ENCODE peak calls at places on chromosomes 12 and 14, in eight cellular contexts. G, D, M, Z, C, Y, W and E are unnamed samples. For H3K27me3, the result is how much of the 10 kb centered on the place peaks cover.

GRCh38 chr14:85532981-85533820 is 3.3 kb downstream of the FLRT2 start:
- DNase-seq in W (peak), G (peak), M (peak), Z (no peak), D (peak), Y (peak), C (peak), E (no peak)

GRCh38 chr12:104620761-104621531 is 164.2 kb downstream of the CHST11 start:
- DNase-seq in Y (no peak), C (no peak), G (peak), Z (no peak), D (peak), W (no peak), M (no peak), E (no peak)

GRCh38 chr12:19546611-19547162 is 107.4 kb downstream of the AEBP2 start:
- DNase-seq in Y (no peak), Z (no peak), M (no peak), W (no peak), G (peak), D (no peak), C (no peak), E (no peak)

GRCh38 chr12:120835657-120836056 is 68.5 kb downstream of the SPPL3 start:
- DNase-seq in Z (no peak), C (no peak), M (no peak), W (no peak), D (no peak), G (peak), Y (no peak), E (no peak)

GRCh38 chr12:104825408-104825807 is 132.7 kb downstream of the SLC41A2 start:
- DNase-seq in Z (no peak), D (no peak), C (no peak), M (no peak), Y (no peak), G (no peak), W (no peak), E (no peak)

GRCh38 chr12:114443607-114444421 is 37.9 kb upstream of the TBX5 start:
- DNase-seq in W (no peak), D (no peak), G (no peak), C (no peak), Y (no peak), Z (no peak), M (no peak), E (no peak)

GRCh38 chr12:47739959-47740358 is 14.7 kb upstream of the ENDOU start:
- DNase-seq in M (no peak), D (no peak), W (no peak), C (no peak), G (no peak), Z (no peak), Y (no peak), E (no peak)

GRCh38 chr14:50389668-50390441 is 6.8 kb downstream of the CDKL1 start:
- DNase-seq in Y (no peak), W (no peak), G (no peak), Z (no peak), C (no peak), D (no peak), M (peak), E (no peak)

GRCh38 chr12:13002301-13003097 is 2.4 kb upstream of the HEBP1 start:
- DNase-seq in W (no peak), Y (no peak), M (no peak), G (no peak), D (no peak), Z (no peak), C (no peak), E (no peak)

GRCh38 chr12:81723361-81723760 is 35.8 kb downstream of the PPFIA2 start:
- DNase-seq in D (no peak), G (no peak), Y (no peak), Z (no peak), M (no peak), C (no peak), W (no peak), E (no peak)

GRCh38 chr14:104343690-104344640 is 205.6 kb downstream of the KIF26A start:
- DNase-seq in M (no peak), Z (no peak), Y (peak), C (no peak), W (no peak), G (no peak), D (no peak), E (no peak)

GRCh38 chr12:12693111-12693671 is 2.8 kb downstream of the GPR19 start:
- DNase-seq in C (no peak), Z (no peak), M (no peak), W (no peak), D (no peak), G (no peak), Y (no peak), E (no peak)

GRCh38 chr12:168763-169525 is 45.0 kb downstream of the SLC6A12 start:
- DNase-seq in D (no peak), C (no peak), Y (no peak), G (peak), M (no peak), Z (no peak), W (no peak), E (no peak)

GRCh38 chr14:104724981-104725771 is 1.1 kb downstream of the ADSS1 start:
- DNase-seq in D (peak), M (peak), Y (no peak), Z (no peak), G (no peak), W (peak), C (no peak), E (no peak)

GRCh38 chr12:48001426-48002178 is 2.7 kb downstream of the COL2A1 start:
- DNase-seq in D (no peak), M (peak), Y (no peak), G (peak), Z (no peak), C (no peak), W (peak), E (no peak)

GRCh38 chr14:53955671-53956426 is 776 bp downstream of the BMP4 start:
- DNase-seq in Z (no peak), C (peak), D (no peak), Y (peak), M (peak), W (peak), G (peak), E (no peak)

GRCh38 chr14:76250345-76250744 is 98.6 kb downstream of the GPATCH2L start:
- DNase-seq in D (no peak), C (no peak), W (no peak), M (no peak), G (no peak), Y (no peak), Z (no peak), E (no peak)

GRCh38 chr12:15886372-15887042 is 4.3 kb downstream of the STRAP start:
- DNase-seq in C (no peak), Z (no peak), D (no peak), Y (no peak), G (peak), M (no peak), W (no peak), E (no peak)

GRCh38 chr12:15880721-15881120 is 1.5 kb upstream of the STRAP start:
- DNase-seq in W (no peak), G (no peak), Y (no peak), D (no peak), C (no peak), M (no peak), Z (no peak), E (no peak)

GRCh38 chr12:15883536-15883935 is 1.3 kb downstream of the STRAP start:
- DNase-seq in Z (no peak), Y (no peak), G (no peak), M (no peak), C (no peak), W (no peak), D (no peak), E (no peak)

GRCh38 chr12:15879413-15879812 is 2.8 kb upstream of the STRAP start:
- DNase-seq in Z (no peak), W (no peak), D (no peak), C (no peak), M (no peak), Y (no peak), G (no peak), E (no peak)

GRCh38 chr12:15882055-15882971 is at the start of gene STRAP:
- DNase-seq in M (peak), Y (peak), G (peak), D (peak), Z (peak), W (peak), C (peak), E (peak)
- H3K4me3 ChIP-seq in M (peak), Y (peak), G (peak), D (peak), Z (peak), W (peak), C (peak), E (peak)

GRCh38 chr12:108677381-108677780 is 43.7 kb upstream of the SELPLG start:
- DNase-seq in Z (no peak), G (no peak), D (no peak), W (no peak), M (no peak), C (no peak), Y (no peak), E (no peak)
- H3K27me3 ChIP-seq in Z (under half), G (under half), D (under half), W (under half), M (under half), C (under half), Y (under half), E (under half)

DNA sequence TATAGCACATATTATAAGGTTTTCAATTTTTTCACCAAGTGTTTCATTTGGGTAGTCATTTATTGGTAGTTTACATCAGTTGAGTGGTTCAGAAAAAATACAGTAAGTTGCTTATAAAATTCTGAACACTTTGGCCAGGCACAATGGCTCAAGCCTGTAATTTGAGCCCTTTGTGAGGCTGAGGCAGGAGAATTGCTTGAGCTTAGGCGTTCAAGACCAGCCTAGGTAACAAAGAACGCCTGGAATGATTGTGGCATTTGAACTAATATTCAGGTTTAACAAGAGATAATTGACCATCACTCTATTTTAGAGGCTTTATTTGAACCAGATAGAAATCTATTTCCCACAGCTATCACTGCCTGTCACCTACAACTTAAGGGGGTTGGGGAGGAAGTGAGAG is 22.7 kb downstream of the HIF1A start:
- DNase-seq in Y (no peak), W (no peak), C (no peak), Z (no peak), D (no peak), G (no peak), M (no peak), E (no peak)
- H3K27ac ChIP-seq in Y (no peak), W (no peak), C (no peak), Z (no peak), D (no peak), G (no peak), M (no peak), E (no peak)

GRCh38 chr12:94621662-94622359 is 28.5 kb downstream of the TMCC3 start:
- DNase-seq in G (peak), Z (no peak), C (no peak), W (peak), Y (no peak), D (no peak), M (peak), E (no peak)
- H3K4me3 ChIP-seq in G (no peak), Z (peak), C (peak), W (no peak), Y (peak), D (no peak), M (no peak), E (no peak)

GRCh38 chr14:95046711-95047681 is 110.3 kb downstream of the DICER1 start:
- DNase-seq in W (peak), G (no peak), Z (no peak), M (no peak), C (peak), D (peak), Y (no peak), E (no peak)

GRCh38 chr14:95045836-95046430 is 111.4 kb downstream of the DICER1 start:
- DNase-seq in W (no peak), Z (no peak), Y (no peak), M (no peak), G (no peak), D (peak), C (peak), E (no peak)

GRCh38 chr14:95044463-95045254 is 112.7 kb downstream of the DICER1 start:
- DNase-seq in C (peak), Y (no peak), W (no peak), Z (no peak), D (no peak), M (no peak), G (no peak), E (no peak)

GRCh38 chr14:95043732-95044462 is 113.4 kb downstream of the DICER1 start:
- DNase-seq in M (no peak), C (peak), D (no peak), Y (no peak), G (no peak), W (no peak), Z (no peak), E (no peak)

DNA sequence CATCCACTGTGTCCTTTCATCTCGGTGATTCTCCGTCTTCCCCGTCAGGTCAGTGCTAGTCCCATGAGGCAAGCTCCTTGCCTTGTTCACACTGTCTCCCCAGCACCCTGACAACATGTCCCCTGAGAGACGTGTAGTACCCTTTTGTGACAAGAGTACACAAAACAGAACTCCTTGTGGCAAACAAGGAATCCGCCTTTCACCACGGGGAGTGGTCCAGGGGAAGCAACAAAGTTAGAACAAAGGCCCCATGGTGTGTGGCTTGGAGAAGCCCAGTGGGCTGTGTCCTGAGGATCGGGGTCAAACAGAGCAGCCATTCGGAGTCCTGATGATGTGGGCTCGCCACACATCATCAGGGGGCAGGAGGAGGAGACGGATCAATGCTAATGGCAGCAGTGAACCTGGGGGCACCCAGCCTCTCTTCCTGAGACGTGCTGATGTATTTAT is 112.1 kb downstream of the DICER1 start:
- DNase-seq in W (no peak), C (peak), Z (no peak), M (no peak), Y (no peak), D (peak), G (no peak), E (no peak)
- H3K27me3 ChIP-seq in W (under half), C (under half), Z (under half), M (under half), Y (under half), D (under half), G (under half), E (under half)

DNA sequence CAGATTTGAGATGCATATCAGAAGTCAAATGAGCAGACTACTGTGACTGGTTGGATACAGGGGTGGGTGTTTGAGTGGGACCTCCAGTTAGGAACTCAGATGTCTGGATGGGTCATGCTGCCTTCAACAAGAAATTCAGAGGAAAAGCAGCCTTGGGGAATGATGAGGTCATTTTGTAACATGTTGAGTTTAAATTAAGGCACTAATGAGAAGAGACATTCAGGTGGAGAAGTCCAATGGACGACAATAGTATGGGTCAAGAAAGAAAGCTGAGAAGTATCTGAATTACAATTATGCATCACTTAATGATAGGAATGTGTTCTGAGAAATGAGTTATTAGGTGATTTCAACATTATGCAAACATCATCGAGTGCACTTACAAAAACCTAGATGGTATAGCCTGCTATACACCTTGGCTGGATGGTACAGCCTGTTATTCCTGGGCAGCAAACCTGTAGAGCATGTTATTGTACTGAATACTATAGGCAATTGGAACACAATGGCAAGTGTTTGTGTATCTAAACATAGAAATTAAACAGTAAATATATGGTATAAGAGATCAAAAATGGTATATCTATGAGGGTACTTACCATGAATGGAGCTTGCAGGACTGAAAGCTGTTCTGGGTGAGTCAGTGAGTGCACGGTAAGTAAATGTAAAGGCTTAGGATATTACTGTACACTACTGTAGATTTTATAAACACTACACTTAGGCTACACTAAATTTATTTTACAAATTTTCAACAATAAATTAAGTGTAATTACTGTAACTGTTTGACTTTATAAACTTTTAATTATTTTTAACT is 414.7 kb downstream of the RAD51B start:
- DNase-seq in W (no peak), Y (no peak), Z (no peak), D (no peak), M (no peak), C (no peak), G (no peak), E (no peak)
- H3K27ac ChIP-seq in W (peak), Y (no peak), Z (peak), D (no peak), M (peak), C (no peak), G (no peak), E (no peak)